ENCODE peak calls at places on chromosome 10, in seven cellular contexts. P is pancreas, C is PC-3, L is left ventricle myocardium inferior, D is Peyer's patch, R is heart right ventricle, B is A549. U is an unnamed sample. For H3K4me1, the result is how much of the 10 kb centered on the place peaks cover.

GRCh38 chr10:6014241-6014761 is 37.0 kb upstream of the IL15RA start:
- DNase-seq in P (peak), C (peak), L (no peak), D (no peak), R (peak), B (peak), U (no peak)

GRCh38 chr10:43257210-43258031 is 9.4 kb downstream of the RASGEF1A start:
- DNase-seq in P (peak), C (no peak), L (no peak), D (peak), R (no peak), B (no peak), U (no peak)

GRCh38 chr10:3745582-3745981 is 39.4 kb downstream of the KLF6 start:
- DNase-seq in P (no peak), C (no peak), L (no peak), D (no peak), R (no peak), B (no peak), U (no peak)

GRCh38 chr10:128871671-128872231 is 595.3 kb upstream of the MGMT start:
- DNase-seq in P (no peak), C (no peak), L (no peak), D (no peak), R (no peak), B (no peak), U (no peak)

GRCh38 chr10:96588601-96589419 is 2.0 kb upstream of the TM9SF3 start:
- DNase-seq in P (no peak), C (no peak), L (no peak), D (no peak), R (no peak), B (no peak), U (no peak)

GRCh38 chr10:133158437-133158755 is 1.6 kb upstream of the KNDC1 start:
- DNase-seq in P (no peak), C (no peak), L (no peak), D (peak), R (no peak), B (no peak), U (no peak)

GRCh38 chr10:100730739-100731602 is 14.4 kb upstream of the PAX2 start:
- DNase-seq in P (peak), C (no peak), L (no peak), D (no peak), R (no peak), B (peak), U (peak)

GRCh38 chr10:104246981-104247380 is 7.7 kb upstream of the GSTO1 start:
- DNase-seq in P (no peak), C (peak), L (no peak), D (no peak), R (peak), B (no peak), U (no peak)

GRCh38 chr10:30819306-30820190 is 190.0 kb upstream of the LYZL2 start:
- DNase-seq in P (no peak), C (no peak), L (no peak), D (no peak), R (no peak), B (no peak), U (no peak)

GRCh38 chr10:22607261-22607660 is 107.1 kb downstream of the PIP4K2A start:
- DNase-seq in P (no peak), C (no peak), L (no peak), D (no peak), R (no peak), B (no peak), U (no peak)

GRCh38 chr10:26215923-26216576 is 524 bp upstream of the GAD2 start:
- DNase-seq in P (peak), C (no peak), L (no peak), D (no peak), R (peak), B (peak), U (peak)

GRCh38 chr10:79142522-79143309 is 74.0 kb downstream of the ZMIZ1 start:
- DNase-seq in P (no peak), C (no peak), L (no peak), D (no peak), R (no peak), B (no peak), U (no peak)

GRCh38 chr10:121556448-121556847 is 41.8 kb downstream of the FGFR2 start:
- DNase-seq in P (no peak), C (no peak), L (no peak), D (no peak), R (no peak), B (no peak), U (no peak)

GRCh38 chr10:87916515-87916914 is 53.1 kb downstream of the PTEN start:
- DNase-seq in P (no peak), C (no peak), L (no peak), D (no peak), R (no peak), B (no peak), U (no peak)

GRCh38 chr10:132294196-132294520 is 13.6 kb downstream of the STK32C start:
- DNase-seq in P (no peak), C (no peak), L (peak), D (no peak), R (no peak), B (no peak), U (peak)

GRCh38 chr10:49600781-49601400 is 9.2 kb upstream of the SLC18A3 start:
- DNase-seq in P (no peak), C (no peak), L (no peak), D (no peak), R (no peak), B (no peak), U (no peak)

DNA sequence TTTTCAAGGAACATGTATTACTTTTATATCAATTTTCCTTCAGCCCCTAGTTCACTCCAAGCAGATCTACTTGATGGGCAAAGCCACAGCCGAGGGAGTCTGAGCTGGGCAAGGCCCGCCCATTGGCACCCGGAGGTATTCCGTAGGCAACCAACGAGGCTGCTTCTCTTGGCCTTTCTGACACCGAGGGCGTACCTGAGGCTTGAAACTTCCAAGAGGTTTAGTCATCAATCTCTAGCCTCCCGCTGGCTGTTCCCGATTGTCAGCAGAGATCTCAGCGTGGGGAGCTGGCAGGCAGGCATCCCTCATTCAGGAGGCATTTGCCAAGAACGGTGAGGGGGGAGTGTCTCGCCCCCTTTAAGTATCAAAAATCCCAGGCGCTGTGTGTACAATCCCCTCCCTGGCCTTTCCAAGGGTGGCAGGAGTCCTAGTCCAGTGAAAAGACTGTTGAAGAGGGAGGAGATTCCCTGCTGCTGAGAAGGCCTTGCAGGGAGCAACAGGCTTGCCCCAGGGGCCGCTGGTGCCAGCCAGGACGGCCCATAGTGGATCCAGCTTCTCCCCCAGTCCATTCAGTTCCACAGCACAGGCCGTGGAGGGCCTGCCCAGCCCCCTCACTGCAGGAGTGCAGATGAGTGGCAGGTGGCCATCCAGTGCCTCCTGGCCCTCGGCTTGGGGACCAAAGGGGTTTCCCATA is 39.8 kb downstream of the OAT start:
- DNase-seq in P (no peak), C (peak), L (no peak), D (no peak), R (no peak), B (peak), U (peak)
- H3K4me1 ChIP-seq in P (under half), C (under half), L (under half), D (under half), R (under half), B (under half), U (under half)

GRCh38 chr10:36739884-36740445 is 385.4 kb upstream of the ANKRD30A start:
- DNase-seq in P (no peak), C (peak), L (no peak), D (no peak), R (no peak), B (no peak), U (no peak)

GRCh38 chr10:36736311-36736710 is 389.1 kb upstream of the ANKRD30A start:
- DNase-seq in P (no peak), C (peak), L (no peak), D (no peak), R (no peak), B (no peak), U (no peak)

DNA sequence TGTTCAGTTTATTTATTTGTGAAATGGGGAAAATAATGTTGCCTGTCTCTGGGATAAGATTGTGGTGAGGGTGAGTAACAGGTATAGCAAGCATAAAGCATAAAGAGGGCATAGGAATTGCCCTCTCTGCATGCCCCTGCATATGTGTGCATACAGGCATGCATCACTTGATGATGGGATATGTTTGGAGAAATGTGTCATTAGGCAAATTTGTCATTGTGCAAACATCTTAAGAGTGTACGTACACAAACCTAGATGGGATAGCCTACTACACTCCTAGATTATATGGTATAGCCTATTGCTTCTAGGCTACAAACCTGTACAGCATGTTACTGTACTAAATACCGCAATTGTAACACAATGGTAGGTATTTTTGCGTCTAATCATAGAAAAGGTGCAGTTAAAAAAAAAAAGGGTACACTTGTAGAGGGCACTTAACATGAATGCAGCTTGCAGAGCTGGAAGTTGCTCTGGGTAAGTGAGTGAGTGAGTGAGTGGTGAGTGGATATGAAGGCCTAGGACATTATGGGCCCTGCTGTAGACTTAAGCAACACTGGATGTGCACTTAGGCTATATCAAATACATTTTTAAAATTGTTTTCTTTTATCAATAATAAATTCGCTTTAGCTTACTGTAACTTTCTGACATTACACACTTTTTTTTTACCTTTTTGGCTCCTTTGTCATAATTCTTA is 386.5 kb upstream of the ANKRD30A start:
- DNase-seq in P (no peak), C (peak), L (no peak), D (no peak), R (no peak), B (no peak), U (no peak)
- TF ChIP-seq CTCF in P (no peak), C (no peak), L (no peak), D (no peak), R (no peak), B (no peak), U (no peak)

GRCh38 chr10:95280637-95281036 is 10.2 kb downstream of the PDLIM1 start:
- DNase-seq in P (no peak), C (no peak), L (no peak), D (no peak), R (no peak), B (no peak), U (no peak)

GRCh38 chr10:95277614-95278013 is 13.2 kb downstream of the PDLIM1 start:
- DNase-seq in P (no peak), C (no peak), L (no peak), D (no peak), R (no peak), B (no peak), U (no peak)

GRCh38 chr10:95278061-95278988 is 12.5 kb downstream of the PDLIM1 start:
- DNase-seq in P (no peak), C (no peak), L (no peak), D (no peak), R (no peak), B (no peak), U (no peak)

GRCh38 chr10:95281206-95281605 is 9.6 kb downstream of the PDLIM1 start:
- DNase-seq in P (no peak), C (no peak), L (no peak), D (no peak), R (no peak), B (no peak), U (no peak)

GRCh38 chr10:95279042-95279820 is 11.6 kb downstream of the PDLIM1 start:
- DNase-seq in P (no peak), C (peak), L (no peak), D (no peak), R (no peak), B (peak), U (no peak)
- H3K4me1 ChIP-seq in P (under half), C (under half), L (half or more), D (under half), R (half or more), B (half or more), U (half or more)

GRCh38 chr10:118966131-118967125 is 63.1 kb upstream of the NANOS1 start:
- DNase-seq in P (no peak), C (no peak), L (peak), D (no peak), R (peak), B (no peak), U (no peak)
- TF ChIP-seq CTCF in P (no peak), C (no peak), L (no peak), D (no peak), R (no peak), B (no peak), U (no peak)

GRCh38 chr10:71656220-71656619 is 63.4 kb downstream of the C10orf105 start:
- DNase-seq in P (no peak), C (no peak), L (no peak), D (no peak), R (no peak), B (no peak), U (no peak)
- H3K4me1 ChIP-seq in P (under half), C (under half), L (under half), D (under half), R (under half), B (under half), U (under half)

GRCh38 chr10:102596506-102596971 is 47.7 kb upstream of the TRIM8 start:
- DNase-seq in P (no peak), C (peak), L (peak), D (no peak), R (no peak), B (peak), U (no peak)

GRCh38 chr10:102595914-102596313 is 48.4 kb upstream of the TRIM8 start:
- DNase-seq in P (no peak), C (no peak), L (no peak), D (no peak), R (no peak), B (no peak), U (no peak)

GRCh38 chr10:102597131-102597891 is 47.0 kb upstream of the TRIM8 start:
- DNase-seq in P (no peak), C (no peak), L (peak), D (no peak), R (no peak), B (no peak), U (no peak)

GRCh38 chr10:102593804-102594079 is 50.5 kb upstream of the TRIM8 start:
- DNase-seq in P (no peak), C (peak), L (no peak), D (no peak), R (no peak), B (no peak), U (no peak)

DNA sequence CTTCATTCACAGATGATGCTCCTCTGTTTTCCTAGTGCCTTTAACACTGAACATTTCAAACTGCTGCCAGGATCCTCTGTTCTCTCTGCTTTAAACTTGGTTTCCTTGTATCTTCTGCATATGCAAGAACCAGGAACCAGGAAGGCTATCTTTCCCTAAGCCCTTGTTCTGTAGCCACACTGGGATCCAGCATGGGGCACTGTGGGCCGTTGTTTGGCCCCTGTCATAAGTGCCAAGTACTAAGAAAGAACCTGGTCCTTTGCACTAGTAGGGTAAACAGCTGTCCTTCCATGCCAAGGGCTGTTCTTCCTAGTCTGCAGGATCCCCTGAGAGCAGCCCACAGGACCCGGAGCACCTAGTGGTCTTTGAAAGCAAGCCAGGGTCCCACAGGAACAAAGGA is 49.0 kb upstream of the TRIM8 start:
- DNase-seq in P (no peak), C (no peak), L (no peak), D (no peak), R (no peak), B (no peak), U (no peak)
- TF ChIP-seq CTCF in P (no peak), C (no peak), L (no peak), D (no peak), R (no peak), B (no peak), U (no peak)

GRCh38 chr10:53102424-53102823 is 329.8 kb upstream of the MBL2 start:
- DNase-seq in P (no peak), C (peak), L (no peak), D (no peak), R (no peak), B (no peak), U (no peak)
- H3K4me1 ChIP-seq in P (under half), C (under half), L (under half), D (under half), R (under half), B (under half), U (under half)

GRCh38 chr10:19832624-19833507 is 16.6 kb downstream of the PLXDC2 start:
- DNase-seq in P (no peak), C (no peak), L (no peak), D (no peak), R (no peak), B (no peak), U (no peak)
- TF ChIP-seq CTCF in P (no peak), C (no peak), L (no peak), D (no peak), R (no peak), B (no peak), U (no peak)